ENCODE peak calls at places on chromosomes 3 and 15, in five cellular contexts. One of them, this sample, is unnamed.

GRCh38 chr3:66490984-66491383 is 9.8 kb downstream of the LRIG1 start:
- DNase-seq in NCI-H774: no peak
- DNase-seq in stimulated activated CD4-positive, alpha-beta T cell treated with anti-CD3 and anti-CD28 coated beads, TNF-alpha, amount 100 ng/mL, for 24 hours: no peak
- DNase-seq in MCF 10A: no peak
- DNase-seq in RKO: no peak
- DNase-seq in this sample: no peak

GRCh38 chr3:99699841-99700240 is 61.4 kb downstream of the COL8A1 start:
- DNase-seq in NCI-H774: no peak
- DNase-seq in stimulated activated CD4-positive, alpha-beta T cell treated with anti-CD3 and anti-CD28 coated beads, TNF-alpha, amount 100 ng/mL, for 24 hours: no peak
- DNase-seq in MCF 10A: peak
- DNase-seq in RKO: no peak
- DNase-seq in this sample: no peak

GRCh38 chr15:39556461-39556860 is 24.4 kb upstream of the THBS1 start:
- DNase-seq in NCI-H774: no peak
- DNase-seq in stimulated activated CD4-positive, alpha-beta T cell treated with anti-CD3 and anti-CD28 coated beads, TNF-alpha, amount 100 ng/mL, for 24 hours: no peak
- DNase-seq in MCF 10A: peak
- DNase-seq in RKO: no peak
- DNase-seq in this sample: no peak

GRCh38 chr3:52144796-52145735 is 9.2 kb downstream of the POC1A start:
- DNase-seq in NCI-H774: no peak
- DNase-seq in stimulated activated CD4-positive, alpha-beta T cell treated with anti-CD3 and anti-CD28 coated beads, TNF-alpha, amount 100 ng/mL, for 24 hours: no peak
- DNase-seq in MCF 10A: no peak
- DNase-seq in RKO: no peak
- DNase-seq in this sample: no peak

GRCh38 chr3:158763421-158763820 is 31.2 kb upstream of the RARRES1 start:
- DNase-seq in NCI-H774: no peak
- DNase-seq in stimulated activated CD4-positive, alpha-beta T cell treated with anti-CD3 and anti-CD28 coated beads, TNF-alpha, amount 100 ng/mL, for 24 hours: no peak
- DNase-seq in MCF 10A: no peak
- DNase-seq in RKO: no peak
- DNase-seq in this sample: no peak

GRCh38 chr15:38059665-38060064 is 125.2 kb downstream of the TMCO5A start:
- DNase-seq in NCI-H774: no peak
- DNase-seq in stimulated activated CD4-positive, alpha-beta T cell treated with anti-CD3 and anti-CD28 coated beads, TNF-alpha, amount 100 ng/mL, for 24 hours: no peak
- DNase-seq in MCF 10A: peak
- DNase-seq in RKO: no peak
- DNase-seq in this sample: no peak

GRCh38 chr15:74531144-74531811 is 9.7 kb upstream of the ARID3B start:
- DNase-seq in NCI-H774: no peak
- DNase-seq in stimulated activated CD4-positive, alpha-beta T cell treated with anti-CD3 and anti-CD28 coated beads, TNF-alpha, amount 100 ng/mL, for 24 hours: no peak
- DNase-seq in MCF 10A: no peak
- DNase-seq in RKO: no peak
- DNase-seq in this sample: peak

GRCh38 chr3:118587037-118587741 is 447.5 kb downstream of the IGSF11 start:
- DNase-seq in NCI-H774: no peak
- DNase-seq in stimulated activated CD4-positive, alpha-beta T cell treated with anti-CD3 and anti-CD28 coated beads, TNF-alpha, amount 100 ng/mL, for 24 hours: no peak
- DNase-seq in MCF 10A: peak
- DNase-seq in RKO: no peak
- DNase-seq in this sample: no peak

GRCh38 chr15:74422723-74423442 is 10.9 kb downstream of the SEMA7A start:
- DNase-seq in NCI-H774: no peak
- DNase-seq in stimulated activated CD4-positive, alpha-beta T cell treated with anti-CD3 and anti-CD28 coated beads, TNF-alpha, amount 100 ng/mL, for 24 hours: no peak
- DNase-seq in MCF 10A: peak
- DNase-seq in RKO: no peak
- DNase-seq in this sample: peak

GRCh38 chr15:80567721-80568157 is 127.4 kb upstream of the ABHD17C start:
- DNase-seq in NCI-H774: peak
- DNase-seq in stimulated activated CD4-positive, alpha-beta T cell treated with anti-CD3 and anti-CD28 coated beads, TNF-alpha, amount 100 ng/mL, for 24 hours: no peak
- DNase-seq in MCF 10A: peak
- DNase-seq in RKO: peak
- DNase-seq in this sample: peak

GRCh38 chr3:196219194-196219969 is 3.0 kb downstream of the SLC51A start:
- DNase-seq in NCI-H774: peak
- DNase-seq in stimulated activated CD4-positive, alpha-beta T cell treated with anti-CD3 and anti-CD28 coated beads, TNF-alpha, amount 100 ng/mL, for 24 hours: peak
- DNase-seq in MCF 10A: peak
- DNase-seq in RKO: peak
- DNase-seq in this sample: no peak

GRCh38 chr3:24607281-24607680 is 112.6 kb upstream of the THRB start:
- DNase-seq in NCI-H774: no peak
- DNase-seq in stimulated activated CD4-positive, alpha-beta T cell treated with anti-CD3 and anti-CD28 coated beads, TNF-alpha, amount 100 ng/mL, for 24 hours: no peak
- DNase-seq in MCF 10A: no peak
- DNase-seq in RKO: no peak
- DNase-seq in this sample: no peak

GRCh38 chr3:47515864-47516319 is 2.4 kb upstream of the ELP6 start:
- DNase-seq in NCI-H774: no peak
- DNase-seq in stimulated activated CD4-positive, alpha-beta T cell treated with anti-CD3 and anti-CD28 coated beads, TNF-alpha, amount 100 ng/mL, for 24 hours: no peak
- DNase-seq in MCF 10A: no peak
- DNase-seq in RKO: no peak
- DNase-seq in this sample: no peak